ENCODE peak calls at places on chromosomes 7 and 10, in five cellular contexts. U, P, M, R and X are unnamed samples.

GRCh38 chr10:28984431-28984830 is 304.4 kb upstream of the LYZL1 start:
- DNase-seq in U (peak; percentile 89), M (peak; percentile 93), R (peak; percentile 87), P (peak; percentile 88), X (no peak)

GRCh38 chr10:113020425-113020753 is 70.3 kb downstream of the TCF7L2 start:
- DNase-seq in U (no peak), R (no peak), P (no peak), M (no peak), X (no peak)

GRCh38 chr7:85341121-85341520 is 154.3 kb upstream of the SEMA3D start:
- DNase-seq in M (no peak), P (no peak), U (no peak), R (no peak), X (no peak)

GRCh38 chr7:82175319-82175718 is 268.3 kb downstream of the CACNA2D1 start:
- DNase-seq in M (no peak), U (no peak), R (no peak), P (no peak), X (no peak)

GRCh38 chr10:20228748-20229147 is 412.5 kb downstream of the PLXDC2 start:
- DNase-seq in P (no peak), U (no peak), M (no peak), R (no peak), X (no peak)

GRCh38 chr7:129845178-129845971 is 107.4 kb downstream of the UBE2H start:
- DNase-seq in U (no peak), P (peak; percentile 20), M (peak; percentile 44), R (no peak), X (no peak)

GRCh38 chr7:34277016-34277800 is 371.9 kb downstream of the BMPER start:
- DNase-seq in P (peak; percentile 4), U (no peak), M (peak; percentile 82), R (peak; percentile 54), X (no peak)

GRCh38 chr10:129136866-129137415 is 330.1 kb upstream of the MGMT start:
- DNase-seq in U (no peak), P (no peak), R (no peak), M (no peak), X (no peak)

GRCh38 chr10:97016728-97017473 is 168.9 kb downstream of the SLIT1 start:
- DNase-seq in P (no peak), M (no peak), U (no peak), R (no peak), X (peak; percentile 59)

GRCh38 chr10:108560488-108560887 is 1362.8 kb downstream of the XPNPEP1 start:
- DNase-seq in M (no peak), P (no peak), R (no peak), U (no peak), X (no peak)

GRCh38 chr7:159070422-159071148 is 74.1 kb downstream of the VIPR2 start:
- DNase-seq in P (no peak), U (no peak), R (no peak), M (peak; percentile 39), X (no peak)

GRCh38 chr10:18618995-18619394 is 32.4 kb downstream of the NSUN6 start:
- DNase-seq in U (no peak), M (peak; percentile 31), P (no peak), R (no peak), X (no peak)

GRCh38 chr10:120456143-120456625 is 843 bp upstream of the PLPP4 start:
- DNase-seq in U (no peak), P (no peak), M (no peak), R (no peak), X (no peak)

GRCh38 chr7:142909921-142910521 is 23.5 kb downstream of the TRPV5 start:
- DNase-seq in P (no peak), U (no peak), M (no peak), R (no peak), X (no peak)

GRCh38 chr7:82507976-82508677 is 64.5 kb upstream of the CACNA2D1 start:
- DNase-seq in M (no peak), P (no peak), R (no peak), U (no peak), X (no peak)

GRCh38 chr10:36542493-36542892 is 582.9 kb upstream of the ANKRD30A start:
- DNase-seq in M (peak; percentile 3), R (no peak), P (no peak), U (no peak), X (no peak)

GRCh38 chr10:131638481-131639278 is 262.1 kb upstream of the PPP2R2D start:
- DNase-seq in R (no peak), M (no peak), U (no peak), P (no peak), X (no peak)

GRCh38 chr7:100394077-100394476 is 20.8 kb downstream of the PILRA start:
- DNase-seq in M (no peak), P (no peak), U (no peak), R (no peak), X (no peak)

GRCh38 chr10:42594246-42594650 is 44.1 kb downstream of the ZNF33B start:
- DNase-seq in P (peak; percentile 8), M (peak; percentile 89), U (no peak), R (no peak), X (no peak)

GRCh38 chr10:35940067-35940989 is 298.2 kb upstream of the FZD8 start:
- DNase-seq in P (no peak), R (no peak), M (peak; percentile 32), U (no peak), X (no peak)